ENCODE peak calls at places on chromosomes 13 and 19, in five cellular contexts. U is T-helper 1 cell, G is neural crest cell, Z is germinal center, S is AG10803. D is an unnamed sample.

GRCh38 chr13:109366521-109366920 is 419.9 kb downstream of the IRS2 start:
- DNase-seq in U (no peak), G (no peak), Z (no peak), S (peak), D (no peak)

GRCh38 chr19:1247747-1248453 is 483 bp upstream of the MIDN start:
- DNase-seq in U (peak), G (no peak), Z (no peak), S (peak), D (no peak)

GRCh38 chr19:11168568-11168967 is 13.0 kb upstream of the SPC24 start:
- DNase-seq in U (no peak), G (no peak), Z (no peak), S (peak), D (no peak)

GRCh38 chr19:11295665-11296245 is at the start of gene TSPAN16:
- DNase-seq in U (no peak), G (no peak), Z (no peak), S (no peak), D (no peak)

GRCh38 chr19:34229721-34230120 is 24.6 kb upstream of the GARRE1 start:
- DNase-seq in U (no peak), G (no peak), Z (no peak), S (no peak), D (no peak)

GRCh38 chr19:23203841-23204344 is 46.3 kb downstream of the ZNF724 start:
- DNase-seq in U (no peak), G (no peak), Z (no peak), S (no peak), D (no peak)

GRCh38 chr19:57887195-57887941 is 1.5 kb downstream of the ZNF814 start:
- DNase-seq in U (no peak), G (no peak), Z (no peak), S (no peak), D (no peak)

GRCh38 chr13:83941669-83942335 is 59.5 kb upstream of the SLITRK1 start:
- DNase-seq in U (no peak), G (no peak), Z (no peak), S (no peak), D (no peak)

GRCh38 chr13:113981201-113981605 is 7.3 kb upstream of the C13orf46 start:
- DNase-seq in U (peak), G (no peak), Z (no peak), S (no peak), D (no peak)

GRCh38 chr19:45485301-45486077 is 11.4 kb downstream of the RTN2 start:
- DNase-seq in U (peak), G (peak), Z (peak), S (peak), D (peak)

GRCh38 chr13:42041017-42041683 is 7.3 kb upstream of the DGKH start:
- DNase-seq in U (no peak), G (peak), Z (peak), S (peak), D (peak)

GRCh38 chr19:30217461-30217860 is 154.7 kb upstream of the ZNF536 start:
- DNase-seq in U (no peak), G (no peak), Z (no peak), S (no peak), D (no peak)

GRCh38 chr13:93862259-93862658 is 617.2 kb downstream of the DCT start:
- DNase-seq in U (no peak), G (no peak), Z (no peak), S (peak), D (no peak)

GRCh38 chr13:72435251-72435650 is 292.2 kb downstream of the MZT1 start:
- DNase-seq in U (no peak), G (no peak), Z (no peak), S (no peak), D (no peak)

GRCh38 chr19:35153701-35154534 is 617 bp upstream of the FXYD5 start:
- DNase-seq in U (peak), G (peak), Z (peak), S (peak), D (peak)

GRCh38 chr13:110634558-110634957 is 19.2 kb downstream of the NAXD start:
- DNase-seq in U (no peak), G (no peak), Z (no peak), S (peak), D (no peak)

GRCh38 chr13:113820813-113821651 is 42.8 kb downstream of the GAS6 start:
- DNase-seq in U (no peak), G (no peak), Z (no peak), S (peak), D (no peak)

GRCh38 chr19:4089400-4089908 is 22.8 kb upstream of the ZBTB7A start:
- DNase-seq in U (no peak), G (no peak), Z (no peak), S (no peak), D (peak)

GRCh38 chr13:39259371-39259770 is 221.1 kb downstream of the NHLRC3 start:
- DNase-seq in U (no peak), G (no peak), Z (no peak), S (no peak), D (peak)

GRCh38 chr13:61777281-61777680 is 361.6 kb upstream of the PCDH20 start:
- DNase-seq in U (no peak), G (no peak), Z (no peak), S (no peak), D (no peak)

GRCh38 chr19:16825312-16826168 is 3.7 kb upstream of the SIN3B start:
- DNase-seq in U (no peak), G (no peak), Z (no peak), S (no peak), D (no peak)

D was measured in GM20000.